ENCODE peak calls at places on chromosomes 4 and X, in nine cellular contexts. Q is posterior cingulate gyrus; U is T-helper 2 cell; W is H54; C is left cardiac atrium; N is choroid plexus epithelial cell; A is effector memory CD4-positive, alpha-beta T cell; S is iris pigment epithelial cell; P is WTC11. E is an unnamed sample.

GRCh38 chr4:130689182-130689581 is 1593.2 kb downstream of the C4orf33 start:
- DNase-seq in U (no peak), P (no peak), N (no peak), C (no peak), Q (no peak), W (no peak), A (no peak), S (peak; percentile 10), E (no peak)

GRCh38 chr4:107490116-107490515 is 229.9 kb downstream of the PAPSS1 start:
- DNase-seq in Q (no peak), C (no peak), A (no peak), W (no peak), P (no peak), S (no peak), U (no peak), N (no peak), E (no peak)

GRCh38 chr4:55503164-55503563 is 43.5 kb downstream of the CLOCK start:
- DNase-seq in U (no peak), C (no peak), A (no peak), W (peak; percentile 9), S (peak; percentile 84), P (no peak), Q (no peak), N (peak; percentile 78), E (no peak)

GRCh38 chr4:108272566-108272965 is 103.8 kb upstream of the LEF1 start:
- DNase-seq in Q (no peak), C (no peak), S (peak; percentile 80), U (no peak), W (no peak), P (no peak), A (no peak), N (peak; percentile 72), E (peak; percentile 78)

GRCh38 chr4:67918428-67918827 is 34.6 kb upstream of the TMPRSS11D start:
- DNase-seq in S (no peak), C (no peak), W (no peak), N (no peak), Q (no peak), U (no peak), P (no peak), A (no peak), E (no peak)

GRCh38 chr4:100795581-100795980 is 277.8 kb upstream of the EMCN start:
- DNase-seq in U (no peak), S (no peak), W (no peak), C (no peak), Q (no peak), A (no peak), P (no peak), N (no peak), E (no peak)

GRCh38 chrX:118216488-118216887 is 99.9 kb upstream of the KLHL13 start:
- DNase-seq in Q (no peak), A (no peak), N (no peak), S (no peak), C (no peak), P (no peak), U (no peak), W (no peak), E (no peak)

GRCh38 chr4:186852964-186853391 is 129.3 kb upstream of the FAT1 start:
- DNase-seq in C (no peak), A (no peak), W (no peak), Q (no peak), U (no peak), S (no peak), N (no peak), P (no peak), E (no peak)

GRCh38 chrX:149462849-149463248 is 42.3 kb downstream of the IDS start:
- DNase-seq in C (no peak), Q (no peak), A (no peak), W (no peak), S (no peak), U (no peak), P (no peak), N (peak; percentile 58), E (no peak)

GRCh38 chr4:82125170-82125862 is 248.5 kb downstream of the HNRNPD start:
- DNase-seq in Q (no peak), P (no peak), U (no peak), N (no peak), W (no peak), A (no peak), C (no peak), S (no peak), E (no peak)

GRCh38 chrX:9033586-9033985 is 341 bp downstream of the FAM9B start:
- DNase-seq in A (no peak), P (no peak), W (no peak), U (no peak), C (no peak), S (no peak), N (no peak), Q (peak; percentile 79), E (no peak)

GRCh38 chr4:36394352-36394903 is 113.0 kb downstream of the DTHD1 start:
- DNase-seq in N (no peak), S (no peak), Q (no peak), U (no peak), C (no peak), W (no peak), A (peak; percentile 15), P (no peak), E (no peak)

GRCh38 chr4:112378858-112379257 is 81.7 kb downstream of the ALPK1 start:
- DNase-seq in P (no peak), Q (no peak), U (no peak), W (no peak), A (no peak), S (no peak), N (no peak), C (no peak), E (no peak)

GRCh38 chrX:72569786-72570185 is 2.9 kb downstream of the HDAC8 start:
- DNase-seq in U (no peak), P (no peak), N (peak; percentile 88), W (peak; percentile 24), S (peak; percentile 92), Q (no peak), A (no peak), C (no peak), E (peak; percentile 41)

GRCh38 chr4:38948551-38948950 is 80.9 kb downstream of the FAM114A1 start:
- DNase-seq in C (peak; percentile 31), A (no peak), Q (no peak), S (peak; percentile 93), W (peak; percentile 7), N (peak; percentile 96), P (no peak), U (no peak), E (peak; percentile 62)

GRCh38 chrX:102339312-102340298 is 92.6 kb downstream of the NXF2 start:
- DNase-seq in P (peak; percentile 10), Q (peak; percentile 78), A (peak; percentile 5), N (no peak), S (no peak), W (no peak), C (peak; percentile 16), U (no peak), E (no peak)

GRCh38 chr4:33071552-33071951 is 2351.4 kb downstream of the PCDH7 start:
- DNase-seq in C (no peak), P (no peak), W (no peak), Q (no peak), N (no peak), A (no peak), U (no peak), S (peak; percentile 17), E (no peak)

GRCh38 chr4:99043346-99043745 is 45.2 kb downstream of the ADH5 start:
- DNase-seq in A (no peak), Q (no peak), P (no peak), U (no peak), C (no peak), W (no peak), S (no peak), N (no peak), E (no peak)

GRCh38 chr4:161799687-161800086 is 364.1 kb downstream of the FSTL5 start:
- DNase-seq in P (no peak), A (no peak), W (no peak), U (no peak), C (no peak), S (peak; percentile 15), N (peak; percentile 29), Q (no peak), E (no peak)

GRCh38 chrX:136126892-136127406 is 20.4 kb upstream of the FHL1 start:
- DNase-seq in S (no peak), N (peak; percentile 58), P (no peak), A (no peak), C (no peak), Q (no peak), U (no peak), W (no peak), E (no peak)

GRCh38 chrX:71911023-71911730 is 532 bp downstream of the NHSL2 start:
- DNase-seq in W (no peak), A (no peak), S (no peak), Q (no peak), U (peak; percentile 7), P (peak; percentile 73), C (peak; percentile 27), N (no peak), E (no peak)

GRCh38 chr4:14532436-14532835 is 469.8 kb upstream of the CPEB2 start:
- DNase-seq in P (no peak), U (no peak), C (no peak), Q (no peak), S (no peak), A (no peak), W (no peak), N (no peak), E (no peak)

GRCh38 chrX:65127804-65128203 is 151.6 kb upstream of the ZC4H2 start:
- DNase-seq in U (no peak), W (no peak), P (no peak), Q (no peak), A (no peak), S (no peak), N (no peak), C (no peak), E (no peak)

GRCh38 chr4:4680758-4681157 is 138.9 kb upstream of the STX18 start:
- DNase-seq in Q (no peak), N (no peak), A (no peak), U (no peak), P (no peak), S (no peak), C (no peak), W (no peak), E (no peak)

GRCh38 chr4:113222006-113222405 is 172.6 kb downstream of the ANK2 start:
- DNase-seq in Q (no peak), A (no peak), C (no peak), S (peak; percentile 17), N (peak; percentile 9), W (no peak), P (no peak), U (no peak), E (peak; percentile 7)

GRCh38 chr4:155973639-155974475 is 20.2 kb upstream of the CTSO start:
- DNase-seq in U (no peak), N (peak; percentile 39), C (no peak), P (no peak), Q (no peak), S (peak; percentile 63), A (no peak), W (no peak), E (peak; percentile 52)

GRCh38 chrX:48938721-48939416 is 18.5 kb downstream of the OTUD5 start:
- DNase-seq in N (no peak), S (no peak), P (no peak), W (no peak), Q (peak; percentile 24), U (peak; percentile 55), C (no peak), A (peak; percentile 53), E (no peak)

E was measured in SJSA1.